ENCODE peak calls at places on chromosomes 16 and 17, in four cellular contexts. Z is KBM-7, E is NCI-H1930, R is small intestine. W is an unnamed sample.

GRCh38 chr16:11610121-11610505 is 23.4 kb upstream of the LITAF start:
- DNase-seq in Z (no peak), E (no peak), R (no peak), W (no peak)

GRCh38 chr17:64006361-64007088 is 8.4 kb downstream of the PRR29 start:
- DNase-seq in Z (peak; percentile 56), E (no peak), R (peak; percentile 35), W (no peak)

GRCh38 chr17:77312786-77313599 is 172.2 kb downstream of the SEC14L1 start:
- DNase-seq in Z (no peak), E (no peak), R (peak; percentile 74), W (no peak)

GRCh38 chr16:81711609-81712329 is 67.3 kb upstream of the PLCG2 start:
- DNase-seq in Z (peak; percentile 31), E (no peak), R (no peak), W (no peak)

GRCh38 chr16:6777624-6778023 is 555.0 kb upstream of the RBFOX1 start:
- DNase-seq in Z (no peak), E (no peak), R (peak; percentile 5), W (no peak)

GRCh38 chr16:50209548-50210265 is 56.6 kb downstream of the TENT4B start:
- DNase-seq in Z (peak; percentile 29), E (no peak), R (peak; percentile 48), W (no peak)

GRCh38 chr16:67278773-67279295 is 498 bp upstream of the PLEKHG4 start:
- DNase-seq in Z (peak; percentile 59), E (no peak), R (peak; percentile 34), W (peak; percentile 15)

GRCh38 chr16:4093495-4094137 is 22.6 kb downstream of the ADCY9 start:
- DNase-seq in Z (no peak), E (no peak), R (no peak), W (no peak)

GRCh38 chr16:47136101-47136820 is 7.5 kb downstream of the NETO2 start:
- DNase-seq in Z (no peak), E (no peak), R (peak; percentile 37), W (no peak)

GRCh38 chr17:78822552-78822951 is 18.1 kb downstream of the USP36 start:
- DNase-seq in Z (no peak), E (no peak), R (no peak), W (no peak)